ENCODE peak calls at places on chromosomes 5 and 9, in seven cellular contexts. I, E, B, H, P, J and A are unnamed samples.

GRCh38 chr5:172592881-172593280 is 48.2 kb upstream of the NEURL1B start:
- DNase-seq in I (no peak), E (no peak), B (no peak), H (no peak), P (no peak), J (no peak), A (no peak)

GRCh38 chr9:132575005-132575609 is 7.3 kb upstream of the BARHL1 start:
- DNase-seq in I (no peak), E (peak), B (peak), H (peak), P (peak), J (peak), A (peak)

GRCh38 chr5:63820557-63820956 is 141.7 kb downstream of the HTR1A start:
- DNase-seq in I (no peak), E (no peak), B (no peak), H (no peak), P (no peak), J (no peak), A (no peak)

GRCh38 chr5:1522601-1523479 is 920 bp downstream of the LPCAT1 start:
- DNase-seq in I (no peak), E (peak), B (no peak), H (no peak), P (peak), J (no peak), A (no peak)

GRCh38 chr5:173753307-173754168 is 134.6 kb upstream of the CPEB4 start:
- DNase-seq in I (no peak), E (no peak), B (peak), H (no peak), P (no peak), J (no peak), A (peak)

GRCh38 chr5:11384441-11385250 is 519.6 kb downstream of the CTNND2 start:
- DNase-seq in I (no peak), E (peak), B (peak), H (no peak), P (peak), J (no peak), A (no peak)

GRCh38 chr9:131869312-131869711 is 129.4 kb upstream of the RAPGEF1 start:
- DNase-seq in I (no peak), E (no peak), B (peak), H (no peak), P (no peak), J (no peak), A (no peak)

GRCh38 chr9:14909631-14910177 is 524 bp downstream of the FREM1 start:
- DNase-seq in I (no peak), E (no peak), B (no peak), H (no peak), P (no peak), J (no peak), A (no peak)

GRCh38 chr9:10479172-10479571 is 133.6 kb downstream of the PTPRD start:
- DNase-seq in I (no peak), E (no peak), B (peak), H (no peak), P (no peak), J (no peak), A (no peak)

GRCh38 chr9:16293610-16294009 is 576.9 kb downstream of the BNC2 start:
- DNase-seq in I (no peak), E (no peak), B (no peak), H (no peak), P (no peak), J (no peak), A (no peak)

GRCh38 chr5:73591102-73591695 is 25.7 kb downstream of the UTP15 start:
- DNase-seq in I (peak), E (no peak), B (peak), H (peak), P (peak), J (peak), A (peak)

GRCh38 chr9:70609542-70610286 is 195.3 kb upstream of the KLF9 start:
- DNase-seq in I (no peak), E (peak), B (no peak), H (no peak), P (no peak), J (no peak), A (peak)

GRCh38 chr9:129013674-129014073 is 14.5 kb downstream of the SH3GLB2 start:
- DNase-seq in I (no peak), E (no peak), B (no peak), H (no peak), P (no peak), J (no peak), A (no peak)

GRCh38 chr9:114694146-114694545 is 12.2 kb upstream of the TEX48 start:
- DNase-seq in I (no peak), E (no peak), B (no peak), H (no peak), P (no peak), J (no peak), A (peak)

GRCh38 chr5:61371474-61371873 is 39.4 kb downstream of the ZSWIM6 start:
- DNase-seq in I (no peak), E (no peak), B (no peak), H (no peak), P (no peak), J (no peak), A (no peak)

GRCh38 chr5:6408260-6408596 is 29.9 kb upstream of the MED10 start:
- DNase-seq in I (no peak), E (no peak), B (no peak), H (no peak), P (no peak), J (no peak), A (no peak)

GRCh38 chr5:143153332-143154119 is 250.0 kb downstream of the NR3C1 start:
- DNase-seq in I (no peak), E (peak), B (no peak), H (no peak), P (peak), J (no peak), A (peak)